ENCODE peak calls at places on chromosomes 12 and 14, in five cellular contexts. H is mucosa of gallbladder, X is HEK293T, Y is RWPE1, L is GM18507. N is an unnamed sample.

GRCh38 chr14:33499687-33500086 is 451.2 kb downstream of the EGLN3 start:
- DNase-seq in H (no peak), X (no peak), Y (no peak), L (no peak), N (no peak)

GRCh38 chr12:83996671-83997070 is 915.9 kb downstream of the SLC6A15 start:
- DNase-seq in H (no peak), X (no peak), Y (no peak), L (no peak), N (no peak)

GRCh38 chr14:69191340-69192111 is at the start of gene EXD2:
- DNase-seq in H (peak; percentile 91), X (peak; percentile 91), Y (peak; percentile 95), L (peak; percentile 86), N (peak; percentile 93)

GRCh38 chr12:52691076-52691764 is 11.0 kb upstream of the KRT1 start:
- DNase-seq in H (no peak), X (peak; percentile 44), Y (no peak), L (no peak), N (peak; percentile 61)

GRCh38 chr14:24692382-24693352 is 58.7 kb upstream of the GZMB start:
- DNase-seq in H (no peak), X (no peak), Y (no peak), L (no peak), N (no peak)

GRCh38 chr12:120984351-120984898 is 6.1 kb downstream of the HNF1A start:
- DNase-seq in H (peak; percentile 86), X (no peak), Y (no peak), L (no peak), N (no peak)

GRCh38 chr12:23941780-23942179 is 7.7 kb downstream of the SOX5 start:
- DNase-seq in H (no peak), X (no peak), Y (no peak), L (no peak), N (no peak)

GRCh38 chr14:24366664-24367505 is 1.1 kb upstream of the NFATC4 start:
- DNase-seq in H (peak; percentile 93), X (peak; percentile 74), Y (no peak), L (peak; percentile 67), N (no peak)

GRCh38 chr14:33432407-33433023 is 493.8 kb downstream of the NPAS3 start:
- DNase-seq in H (peak; percentile 25), X (peak; percentile 21), Y (peak; percentile 13), L (no peak), N (no peak)

GRCh38 chr14:105484069-105484996 is 2.4 kb upstream of the CRIP1 start:
- DNase-seq in H (no peak), X (no peak), Y (no peak), L (no peak), N (no peak)

GRCh38 chr12:123050331-123050809 is 69.9 kb downstream of the ARL6IP4 start:
- DNase-seq in H (no peak), X (no peak), Y (peak; percentile 30), L (no peak), N (no peak)

GRCh38 chr12:13007496-13008233 is 7.6 kb upstream of the HEBP1 start:
- DNase-seq in H (no peak), X (no peak), Y (no peak), L (no peak), N (no peak)

GRCh38 chr12:120971299-120972180 is 6.8 kb upstream of the HNF1A start:
- DNase-seq in H (no peak), X (peak; percentile 72), Y (peak; percentile 82), L (peak; percentile 60), N (no peak)

GRCh38 chr12:119627019-119627643 is 33.6 kb downstream of the TMEM233 start:
- DNase-seq in H (no peak), X (no peak), Y (no peak), L (no peak), N (no peak)

GRCh38 chr14:34933301-34933700 is 49.5 kb upstream of the SRP54 start:
- DNase-seq in H (no peak), X (no peak), Y (no peak), L (no peak), N (no peak)

GRCh38 chr12:49538740-49539403 is at the start of gene KCNH3:
- DNase-seq in H (peak; percentile 88), X (peak; percentile 82), Y (peak; percentile 79), L (peak; percentile 87), N (peak; percentile 85)

N was measured in dorsolateral prefrontal cortex.